ENCODE peak calls at places on chromosomes 12 and 14, in nine cellular contexts. X, Z, M, B, A, N, L, D and V are unnamed samples.

GRCh38 chr12:47651368-47652254 is 54.2 kb downstream of the RPAP3 start:
- DNase-seq in A (peak; percentile 44), N (peak; percentile 23), D (peak; percentile 3), M (peak; percentile 75), L (peak; percentile 13), Z (peak; percentile 21), B (peak; percentile 46), X (peak; percentile 82), V (peak; percentile 76)

GRCh38 chr12:124422570-124423523 is 128.0 kb downstream of the RFLNA start:
- DNase-seq in N (no peak), D (peak; percentile 84), X (peak; percentile 88), Z (no peak), B (peak; percentile 34), A (peak; percentile 90), M (peak; percentile 95), L (peak; percentile 78), V (peak; percentile 37)

GRCh38 chr12:57527184-57527583 is 4.6 kb downstream of the MBD6 start:
- DNase-seq in D (no peak), M (no peak), X (no peak), N (no peak), L (no peak), Z (no peak), B (no peak), A (no peak), V (no peak)

GRCh38 chr12:108611884-108612415 is 14.1 kb upstream of the TMEM119 start:
- DNase-seq in X (no peak), M (peak; percentile 82), N (peak; percentile 56), Z (peak; percentile 55), A (peak; percentile 54), D (peak; percentile 72), L (peak; percentile 78), B (no peak), V (peak; percentile 76)

GRCh38 chr14:90017371-90017770 is 44.4 kb upstream of the KCNK13 start:
- DNase-seq in A (no peak), M (peak; percentile 5), Z (no peak), N (no peak), X (no peak), D (no peak), L (peak; percentile 3), B (no peak), V (no peak)

GRCh38 chr14:74983343-74983742 is 19.4 kb upstream of the EIF2B2 start:
- DNase-seq in A (no peak), L (no peak), B (no peak), N (no peak), Z (no peak), X (no peak), D (no peak), M (no peak), V (peak; percentile 86)

GRCh38 chr12:52148541-52149181 is 43.2 kb downstream of the KRT80 start:
- DNase-seq in X (no peak), A (no peak), D (peak; percentile 91), L (no peak), N (no peak), B (no peak), Z (no peak), M (no peak), V (no peak)

GRCh38 chr12:32120419-32120818 is 13.8 kb downstream of the BICD1 start:
- DNase-seq in Z (no peak), D (no peak), M (no peak), N (no peak), B (no peak), L (no peak), X (no peak), A (no peak), V (no peak)

GRCh38 chr14:50773632-50774541 is 57.1 kb downstream of the NIN start:
- DNase-seq in X (peak; percentile 84), Z (no peak), B (peak; percentile 24), N (no peak), L (no peak), A (peak; percentile 64), D (no peak), M (peak; percentile 53), V (peak; percentile 56)

GRCh38 chr14:82655770-82656169 is 1122.1 kb upstream of the SEL1L start:
- DNase-seq in B (no peak), N (no peak), L (no peak), Z (no peak), X (no peak), A (no peak), D (no peak), M (no peak), V (no peak)

GRCh38 chr14:39847191-39847590 is 415.0 kb upstream of the FBXO33 start:
- DNase-seq in Z (no peak), X (no peak), N (no peak), L (no peak), D (no peak), M (no peak), A (no peak), B (no peak), V (no peak)